ENCODE peak calls at places on chromosome 7, in ten cellular contexts. Y, Q, W, D, B, P, K, R, G and F are unnamed samples.

GRCh38 chr7:2478387-2478760 is 2.2 kb upstream of the GRIFIN start:
- DNase-seq in B (no peak), Y (no peak), W (no peak), G (no peak), R (no peak), D (no peak), P (peak; percentile 65), K (no peak), Q (no peak), F (no peak)

GRCh38 chr7:86978804-86979506 is 80.5 kb downstream of the ELAPOR2 start:
- DNase-seq in Q (no peak), B (peak; percentile 12), R (no peak), Y (peak; percentile 12), D (no peak), K (no peak), G (no peak), P (no peak), W (no peak), F (no peak)

GRCh38 chr7:99386584-99387238 is 12.2 kb downstream of the ARPC1B start:
- DNase-seq in K (no peak), D (no peak), Q (no peak), B (peak; percentile 32), P (peak; percentile 72), G (no peak), Y (no peak), R (peak; percentile 7), W (no peak), F (no peak)

GRCh38 chr7:101754432-101755159 is 62.8 kb upstream of the CUX1 start:
- DNase-seq in D (no peak), R (no peak), B (no peak), G (no peak), K (no peak), W (no peak), P (no peak), Q (no peak), Y (no peak), F (no peak)

GRCh38 chr7:44277851-44278250 is 47.5 kb downstream of the CAMK2B start:
- DNase-seq in B (no peak), K (no peak), R (no peak), Q (no peak), D (no peak), Y (no peak), P (no peak), W (no peak), G (no peak), F (no peak)

GRCh38 chr7:2537981-2538851 is 17.1 kb downstream of the BRAT1 start:
- DNase-seq in B (no peak), R (no peak), G (no peak), Q (no peak), P (peak; percentile 72), K (no peak), Y (no peak), D (no peak), W (no peak), F (no peak)

GRCh38 chr7:66281678-66282593 is 76.8 kb downstream of the TPST1 start:
- DNase-seq in K (no peak), P (no peak), G (no peak), W (no peak), Q (peak; percentile 13), D (peak; percentile 44), B (no peak), Y (no peak), R (no peak), F (no peak)

GRCh38 chr7:27204851-27205322 is 5.0 kb upstream of the HOXA13 start:
- DNase-seq in G (no peak), W (no peak), D (no peak), Q (no peak), K (no peak), R (peak; percentile 17), P (peak; percentile 65), Y (no peak), B (no peak), F (no peak)

GRCh38 chr7:37732253-37732652 is 48.7 kb downstream of the GPR141 start:
- DNase-seq in R (peak; percentile 2), K (no peak), B (no peak), Y (peak; percentile 50), P (peak; percentile 72), W (peak; percentile 28), Q (peak; percentile 6), G (peak; percentile 27), D (no peak), F (peak; percentile 6)

GRCh38 chr7:30252885-30253795 is 31.3 kb upstream of the ZNRF2 start:
- DNase-seq in R (peak; percentile 63), Y (no peak), K (no peak), P (no peak), B (no peak), G (no peak), W (no peak), D (no peak), Q (no peak), F (no peak)

GRCh38 chr7:149866817-149867447 is 6.8 kb upstream of the ATP6V0E2 start:
- DNase-seq in K (no peak), W (no peak), G (no peak), Y (no peak), R (no peak), P (no peak), Q (no peak), D (no peak), B (no peak), F (no peak)

GRCh38 chr7:80748302-80749042 is 110.0 kb downstream of the CD36 start:
- DNase-seq in P (no peak), R (no peak), W (no peak), Y (no peak), K (no peak), Q (peak; percentile 79), G (no peak), B (no peak), D (no peak), F (no peak)

GRCh38 chr7:92987543-92987942 is 130.2 kb downstream of the SAMD9 start:
- DNase-seq in B (no peak), G (no peak), R (no peak), Y (no peak), P (no peak), W (no peak), K (no peak), D (no peak), Q (no peak), F (no peak)

GRCh38 chr7:139799586-139799985 is 21.8 kb upstream of the HIPK2 start:
- DNase-seq in D (no peak), P (no peak), Q (no peak), R (no peak), B (no peak), K (no peak), Y (no peak), W (no peak), G (no peak), F (no peak)

GRCh38 chr7:50339990-50340500 is 35.5 kb downstream of the IKZF1 start:
- DNase-seq in W (no peak), R (peak; percentile 70), Q (no peak), K (no peak), D (no peak), P (peak; percentile 29), B (peak; percentile 56), Y (no peak), G (no peak), F (no peak)

GRCh38 chr7:137609500-137609899 is 237.3 kb downstream of the DGKI start:
- DNase-seq in G (no peak), P (no peak), R (no peak), K (no peak), D (peak; percentile 70), W (no peak), Q (no peak), Y (no peak), B (no peak), F (no peak)

GRCh38 chr7:25032774-25033743 is 53.1 kb upstream of the OSBPL3 start:
- DNase-seq in R (no peak), K (no peak), B (no peak), D (no peak), G (no peak), P (no peak), Y (no peak), Q (no peak), W (no peak), F (no peak)